ENCODE peak calls at places on chromosomes 5 and 9, in seven cellular contexts. One of them, this sample, is unnamed.

GRCh38 chr5:20497356-20497755 is 509.4 kb upstream of the CDH18 start:
- DNase-seq in HepG2: peak; percentile 68
- DNase-seq in IMR-90: no peak
- DNase-seq in GM12878: no peak
- DNase-seq in HCT116: no peak
- DNase-seq in K562: no peak
- DNase-seq in H1: no peak
- DNase-seq in this sample: peak; percentile 2

GRCh38 chr9:110077926-110078325 is 130.0 kb downstream of the C9orf152 start:
- DNase-seq in HepG2: no peak
- DNase-seq in H1: no peak
- DNase-seq in IMR-90: no peak
- DNase-seq in K562: no peak
- DNase-seq in GM12878: no peak
- DNase-seq in HCT116: no peak
- DNase-seq in this sample: no peak

GRCh38 chr9:117094493-117094892 is 320.4 kb downstream of the ASTN2 start:
- DNase-seq in IMR-90: peak; percentile 33
- DNase-seq in HepG2: no peak
- DNase-seq in GM12878: no peak
- DNase-seq in K562: no peak
- DNase-seq in HCT116: no peak
- DNase-seq in H1: no peak
- DNase-seq in this sample: no peak

GRCh38 chr9:115643948-115644727 is 509.5 kb upstream of the PAPPA start:
- DNase-seq in H1: no peak
- DNase-seq in GM12878: no peak
- DNase-seq in HCT116: no peak
- DNase-seq in IMR-90: no peak
- DNase-seq in K562: no peak
- DNase-seq in HepG2: no peak
- DNase-seq in this sample: no peak

GRCh38 chr5:72600401-72600981 is 93.3 kb upstream of the ZNF366 start:
- DNase-seq in IMR-90: peak; percentile 95
- DNase-seq in HepG2: no peak
- DNase-seq in GM12878: no peak
- DNase-seq in H1: no peak
- DNase-seq in HCT116: peak; percentile 10
- DNase-seq in K562: no peak
- DNase-seq in this sample: peak; percentile 80

GRCh38 chr5:149397530-149397929 is 18.4 kb upstream of the IL17B start:
- DNase-seq in HCT116: no peak
- DNase-seq in K562: no peak
- DNase-seq in H1: no peak
- DNase-seq in IMR-90: peak; percentile 97
- DNase-seq in GM12878: no peak
- DNase-seq in HepG2: no peak
- DNase-seq in this sample: no peak

GRCh38 chr5:158921441-158922262 is 178.1 kb downstream of the EBF1 start:
- DNase-seq in HCT116: no peak
- DNase-seq in GM12878: peak; percentile 75
- DNase-seq in IMR-90: no peak
- DNase-seq in K562: no peak
- DNase-seq in HepG2: no peak
- DNase-seq in H1: no peak
- DNase-seq in this sample: no peak

GRCh38 chr5:107671742-107672211 is 1.0 kb upstream of the EFNA5 start:
- DNase-seq in GM12878: no peak
- DNase-seq in IMR-90: peak; percentile 52
- DNase-seq in K562: no peak
- DNase-seq in HepG2: no peak
- DNase-seq in H1: peak; percentile 76
- DNase-seq in HCT116: peak; percentile 47
- DNase-seq in this sample: peak; percentile 78

GRCh38 chr5:103098993-103099392 is 20.9 kb downstream of the GIN1 start:
- DNase-seq in IMR-90: no peak
- DNase-seq in GM12878: no peak
- DNase-seq in HCT116: no peak
- DNase-seq in H1: no peak
- DNase-seq in HepG2: peak; percentile 12
- DNase-seq in K562: peak; percentile 34
- DNase-seq in this sample: no peak

GRCh38 chr5:88952996-88953643 is 70.1 kb upstream of the MEF2C start:
- DNase-seq in HepG2: no peak
- DNase-seq in K562: no peak
- DNase-seq in GM12878: no peak
- DNase-seq in IMR-90: no peak
- DNase-seq in H1: no peak
- DNase-seq in HCT116: no peak
- DNase-seq in this sample: no peak

GRCh38 chr9:121836382-121836885 is 185.0 kb downstream of the DAB2IP start:
- DNase-seq in K562: no peak
- DNase-seq in IMR-90: no peak
- DNase-seq in HepG2: no peak
- DNase-seq in HCT116: no peak
- DNase-seq in H1: peak; percentile 28
- DNase-seq in GM12878: no peak
- DNase-seq in this sample: no peak

GRCh38 chr5:143101134-143101533 is 302.4 kb downstream of the NR3C1 start:
- DNase-seq in GM12878: no peak
- DNase-seq in HCT116: no peak
- DNase-seq in H1: no peak
- DNase-seq in IMR-90: no peak
- DNase-seq in K562: no peak
- DNase-seq in HepG2: no peak
- DNase-seq in this sample: no peak

GRCh38 chr9:123432331-123433236 is 76.6 kb downstream of the CRB2 start:
- DNase-seq in GM12878: no peak
- DNase-seq in HepG2: no peak
- DNase-seq in H1: no peak
- DNase-seq in HCT116: no peak
- DNase-seq in IMR-90: no peak
- DNase-seq in K562: no peak
- DNase-seq in this sample: no peak

GRCh38 chr9:122816163-122816867 is 12.1 kb downstream of the PDCL start:
- DNase-seq in H1: no peak
- DNase-seq in HepG2: no peak
- DNase-seq in K562: no peak
- DNase-seq in GM12878: no peak
- DNase-seq in IMR-90: no peak
- DNase-seq in HCT116: no peak
- DNase-seq in this sample: no peak

GRCh38 chr9:21412109-21412508 is 3.2 kb downstream of the IFNA8 start:
- DNase-seq in H1: no peak
- DNase-seq in IMR-90: no peak
- DNase-seq in HCT116: no peak
- DNase-seq in GM12878: no peak
- DNase-seq in K562: no peak
- DNase-seq in HepG2: no peak
- DNase-seq in this sample: no peak

GRCh38 chr5:172821340-172821985 is 12.6 kb upstream of the ERGIC1 start:
- DNase-seq in HCT116: no peak
- DNase-seq in GM12878: no peak
- DNase-seq in K562: no peak
- DNase-seq in HepG2: no peak
- DNase-seq in IMR-90: peak; percentile 68
- DNase-seq in H1: no peak
- DNase-seq in this sample: no peak

GRCh38 chr5:172819569-172819968 is 14.5 kb upstream of the ERGIC1 start:
- DNase-seq in IMR-90: no peak
- DNase-seq in K562: no peak
- DNase-seq in HCT116: no peak
- DNase-seq in GM12878: no peak
- DNase-seq in HepG2: no peak
- DNase-seq in H1: no peak
- DNase-seq in this sample: no peak

GRCh38 chr5:172817664-172818063 is 16.4 kb upstream of the ERGIC1 start:
- DNase-seq in H1: no peak
- DNase-seq in HCT116: no peak
- DNase-seq in IMR-90: no peak
- DNase-seq in HepG2: no peak
- DNase-seq in K562: no peak
- DNase-seq in GM12878: no peak
- DNase-seq in this sample: no peak

GRCh38 chr5:172818081-172818480 is 16.0 kb upstream of the ERGIC1 start:
- DNase-seq in IMR-90: no peak
- DNase-seq in HCT116: no peak
- DNase-seq in HepG2: no peak
- DNase-seq in H1: no peak
- DNase-seq in GM12878: no peak
- DNase-seq in K562: no peak
- DNase-seq in this sample: no peak

DNA sequence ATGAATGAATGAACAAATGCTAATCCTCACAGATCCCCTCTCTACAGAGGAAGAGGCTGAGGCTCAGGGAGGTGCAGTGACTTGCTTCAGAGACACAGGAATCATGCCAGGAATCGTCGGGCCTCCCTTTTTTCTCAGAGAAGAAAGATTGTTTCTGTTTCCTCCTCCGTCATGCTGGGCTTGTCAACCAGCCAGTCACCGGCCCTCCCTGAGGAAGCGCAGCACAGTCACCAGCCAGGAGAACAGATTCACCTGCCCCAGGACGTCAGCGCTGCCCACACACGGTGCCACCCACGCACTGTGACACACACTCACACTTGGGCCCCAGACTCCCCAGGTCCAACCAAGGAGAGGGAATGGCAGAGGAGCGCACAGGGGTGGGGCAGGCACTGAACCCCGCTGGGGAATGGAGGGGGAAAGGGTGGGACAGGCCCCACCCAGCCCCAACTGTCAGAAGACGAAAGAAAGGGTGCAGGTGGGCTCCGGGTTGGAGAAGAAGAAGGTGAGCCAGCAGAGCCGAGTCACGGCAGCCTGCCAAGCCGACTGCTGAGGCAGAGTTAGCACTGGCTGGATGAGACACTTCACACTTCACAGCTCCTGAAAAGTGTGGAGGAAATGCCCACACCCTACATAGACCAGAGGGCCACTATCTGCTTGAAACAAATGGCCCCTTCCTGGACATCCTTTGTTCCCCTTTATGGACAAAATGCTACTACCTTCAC is 13.8 kb upstream of the ERGIC1 start:
- DNase-seq in IMR-90: peak; percentile 89
- DNase-seq in K562: peak; percentile 29
- DNase-seq in H1: no peak
- DNase-seq in HepG2: no peak
- DNase-seq in GM12878: no peak
- DNase-seq in HCT116: peak; percentile 7
- DNase-seq in this sample: no peak
- TF ChIP-seq CEBPB in IMR-90: no peak
- TF ChIP-seq CEBPB in K562: no peak
- TF ChIP-seq CEBPB in H1: no peak
- TF ChIP-seq CEBPB in HepG2: no peak
- TF ChIP-seq CEBPB in GM12878: no peak
- TF ChIP-seq CEBPB in HCT116: no peak
- TF ChIP-seq CEBPB in this sample: no peak

DNA sequence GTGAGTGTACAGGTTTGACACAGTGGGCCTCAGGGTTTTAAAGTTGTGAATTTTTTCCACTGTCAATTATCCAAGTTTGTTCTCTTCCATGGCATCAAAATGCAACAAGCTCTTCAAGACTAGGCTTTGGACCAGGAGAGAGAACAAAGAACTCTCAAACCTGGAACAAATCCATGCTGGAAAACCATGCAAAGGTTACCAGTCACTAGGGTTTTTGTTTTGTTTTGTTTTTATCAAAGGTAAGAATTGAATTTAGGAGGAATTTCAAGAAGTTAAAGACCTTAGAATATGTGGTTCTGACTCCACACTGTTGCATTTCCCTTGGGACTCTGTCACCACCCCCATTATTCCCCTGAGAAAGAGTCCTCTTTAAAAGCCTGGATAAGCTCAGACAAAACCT is 191.1 kb upstream of the PIK3R1 start:
- DNase-seq in K562: no peak
- DNase-seq in HCT116: no peak
- DNase-seq in H1: no peak
- DNase-seq in HepG2: no peak
- DNase-seq in GM12878: no peak
- DNase-seq in IMR-90: no peak
- DNase-seq in this sample: no peak
- TF ChIP-seq CEBPB in K562: no peak
- TF ChIP-seq CEBPB in HCT116: no peak
- TF ChIP-seq CEBPB in H1: no peak
- TF ChIP-seq CEBPB in HepG2: no peak
- TF ChIP-seq CEBPB in GM12878: no peak
- TF ChIP-seq CEBPB in IMR-90: no peak
- TF ChIP-seq CEBPB in this sample: no peak

DNA sequence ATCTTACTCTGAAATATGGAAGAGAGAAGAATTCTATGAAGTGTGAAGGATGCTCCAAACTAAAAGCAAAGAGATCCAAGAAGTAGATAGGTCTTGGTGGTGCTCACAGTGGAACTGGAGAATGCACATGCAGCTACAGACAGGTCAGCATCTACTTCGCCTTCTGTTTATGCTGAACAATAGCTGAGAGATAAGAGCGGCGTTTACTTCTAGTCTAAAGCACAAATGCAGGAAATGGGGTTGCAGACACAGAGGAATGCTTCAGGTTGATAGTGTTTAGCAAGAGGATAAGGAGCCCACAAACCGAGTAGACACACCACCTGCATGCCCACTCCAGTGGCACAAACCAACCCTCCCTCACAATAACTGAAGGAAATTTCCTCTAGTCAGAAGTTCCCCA is 180.0 kb upstream of the RGMB start:
- DNase-seq in K562: no peak
- DNase-seq in IMR-90: no peak
- DNase-seq in GM12878: no peak
- DNase-seq in HepG2: no peak
- DNase-seq in HCT116: no peak
- DNase-seq in H1: no peak
- DNase-seq in this sample: no peak
- TF ChIP-seq CEBPB in K562: no peak
- TF ChIP-seq CEBPB in IMR-90: no peak
- TF ChIP-seq CEBPB in GM12878: no peak
- TF ChIP-seq CEBPB in HepG2: no peak
- TF ChIP-seq CEBPB in HCT116: no peak
- TF ChIP-seq CEBPB in H1: no peak
- TF ChIP-seq CEBPB in this sample: no peak

GRCh38 chr9:8432224-8432623 is 632.6 kb upstream of the DMAC1 start:
- DNase-seq in H1: no peak
- DNase-seq in HepG2: no peak
- DNase-seq in K562: no peak
- DNase-seq in HCT116: no peak
- DNase-seq in IMR-90: no peak
- DNase-seq in GM12878: no peak
- DNase-seq in this sample: no peak

GRCh38 chr9:8430945-8431344 is 631.4 kb upstream of the DMAC1 start:
- DNase-seq in IMR-90: no peak
- DNase-seq in HepG2: no peak
- DNase-seq in HCT116: no peak
- DNase-seq in K562: no peak
- DNase-seq in H1: no peak
- DNase-seq in GM12878: no peak
- DNase-seq in this sample: no peak

GRCh38 chr9:8429768-8430167 is 630.2 kb upstream of the DMAC1 start:
- DNase-seq in GM12878: no peak
- DNase-seq in H1: no peak
- DNase-seq in IMR-90: no peak
- DNase-seq in HepG2: no peak
- DNase-seq in K562: no peak
- DNase-seq in HCT116: no peak
- DNase-seq in this sample: no peak

GRCh38 chr9:8429157-8429556 is 629.6 kb upstream of the DMAC1 start:
- DNase-seq in HCT116: no peak
- DNase-seq in HepG2: no peak
- DNase-seq in GM12878: no peak
- DNase-seq in K562: no peak
- DNase-seq in H1: no peak
- DNase-seq in IMR-90: no peak
- DNase-seq in this sample: no peak

GRCh38 chr9:8431505-8431904 is 631.9 kb upstream of the DMAC1 start:
- DNase-seq in IMR-90: no peak
- DNase-seq in HCT116: no peak
- DNase-seq in HepG2: no peak
- DNase-seq in K562: no peak
- DNase-seq in GM12878: no peak
- DNase-seq in H1: no peak
- DNase-seq in this sample: no peak
- TF ChIP-seq CEBPB in IMR-90: no peak
- TF ChIP-seq CEBPB in HCT116: no peak
- TF ChIP-seq CEBPB in HepG2: no peak
- TF ChIP-seq CEBPB in K562: no peak
- TF ChIP-seq CEBPB in GM12878: no peak
- TF ChIP-seq CEBPB in H1: no peak
- TF ChIP-seq CEBPB in this sample: no peak

This sample was measured in A549.